ENCODE peak calls at places on chromosome 10, in five cellular contexts. One of them, this sample, is unnamed.

GRCh38 chr10:75210193-75211006 is at the start of gene VDAC2:
- DNase-seq in stimulated activated CD4-positive, alpha-beta T cell treated with anti-CD3 and anti-CD28 coated beads, Interleukin-1b, Interleukin-23, amount 100 ng/mL, for 1 hour: peak; percentile 93
- DNase-seq in brain microvascular endothelial cell: peak; percentile 73
- DNase-seq in effector memory CD8-positive, alpha-beta T cell: peak; percentile 98
- DNase-seq in C1 segment of cervical spinal cord: peak; percentile 77
- DNase-seq in this sample: peak; percentile 96

GRCh38 chr10:95792874-95793285 is 36.9 kb downstream of the ENTPD1 start:
- DNase-seq in stimulated activated CD4-positive, alpha-beta T cell treated with anti-CD3 and anti-CD28 coated beads, Interleukin-1b, Interleukin-23, amount 100 ng/mL, for 1 hour: no peak
- DNase-seq in brain microvascular endothelial cell: peak; percentile 67
- DNase-seq in effector memory CD8-positive, alpha-beta T cell: no peak
- DNase-seq in C1 segment of cervical spinal cord: no peak
- DNase-seq in this sample: no peak

GRCh38 chr10:12588091-12588850 is 238.9 kb downstream of the CAMK1D start:
- DNase-seq in stimulated activated CD4-positive, alpha-beta T cell treated with anti-CD3 and anti-CD28 coated beads, Interleukin-1b, Interleukin-23, amount 100 ng/mL, for 1 hour: no peak
- DNase-seq in brain microvascular endothelial cell: no peak
- DNase-seq in effector memory CD8-positive, alpha-beta T cell: no peak
- DNase-seq in C1 segment of cervical spinal cord: no peak
- DNase-seq in this sample: no peak

GRCh38 chr10:93204494-93205485 is 131.1 kb downstream of the CYP26A1 start:
- DNase-seq in stimulated activated CD4-positive, alpha-beta T cell treated with anti-CD3 and anti-CD28 coated beads, Interleukin-1b, Interleukin-23, amount 100 ng/mL, for 1 hour: no peak
- DNase-seq in brain microvascular endothelial cell: no peak
- DNase-seq in effector memory CD8-positive, alpha-beta T cell: no peak
- DNase-seq in C1 segment of cervical spinal cord: no peak
- DNase-seq in this sample: no peak

GRCh38 chr10:79178614-79179403 is 110.0 kb downstream of the ZMIZ1 start:
- DNase-seq in stimulated activated CD4-positive, alpha-beta T cell treated with anti-CD3 and anti-CD28 coated beads, Interleukin-1b, Interleukin-23, amount 100 ng/mL, for 1 hour: no peak
- DNase-seq in brain microvascular endothelial cell: peak; percentile 77
- DNase-seq in effector memory CD8-positive, alpha-beta T cell: no peak
- DNase-seq in C1 segment of cervical spinal cord: no peak
- DNase-seq in this sample: no peak

GRCh38 chr10:54372164-54372563 is 428.9 kb downstream of the PCDH15 start:
- DNase-seq in stimulated activated CD4-positive, alpha-beta T cell treated with anti-CD3 and anti-CD28 coated beads, Interleukin-1b, Interleukin-23, amount 100 ng/mL, for 1 hour: no peak
- DNase-seq in brain microvascular endothelial cell: no peak
- DNase-seq in effector memory CD8-positive, alpha-beta T cell: no peak
- DNase-seq in C1 segment of cervical spinal cord: no peak
- DNase-seq in this sample: no peak

GRCh38 chr10:35043796-35044344 is 46.3 kb downstream of the CUL2 start:
- DNase-seq in stimulated activated CD4-positive, alpha-beta T cell treated with anti-CD3 and anti-CD28 coated beads, Interleukin-1b, Interleukin-23, amount 100 ng/mL, for 1 hour: no peak
- DNase-seq in brain microvascular endothelial cell: no peak
- DNase-seq in effector memory CD8-positive, alpha-beta T cell: no peak
- DNase-seq in C1 segment of cervical spinal cord: no peak
- DNase-seq in this sample: no peak

GRCh38 chr10:97550336-97551149 is 22.0 kb upstream of the ANKRD2 start:
- DNase-seq in stimulated activated CD4-positive, alpha-beta T cell treated with anti-CD3 and anti-CD28 coated beads, Interleukin-1b, Interleukin-23, amount 100 ng/mL, for 1 hour: no peak
- DNase-seq in brain microvascular endothelial cell: no peak
- DNase-seq in effector memory CD8-positive, alpha-beta T cell: no peak
- DNase-seq in C1 segment of cervical spinal cord: no peak
- DNase-seq in this sample: no peak

GRCh38 chr10:73859441-73860049 is 14.8 kb downstream of the CAMK2G start:
- DNase-seq in stimulated activated CD4-positive, alpha-beta T cell treated with anti-CD3 and anti-CD28 coated beads, Interleukin-1b, Interleukin-23, amount 100 ng/mL, for 1 hour: no peak
- DNase-seq in brain microvascular endothelial cell: peak; percentile 11
- DNase-seq in effector memory CD8-positive, alpha-beta T cell: peak; percentile 39
- DNase-seq in C1 segment of cervical spinal cord: no peak
- DNase-seq in this sample: no peak

GRCh38 chr10:47143072-47143471 is 156.9 kb upstream of the GDF10 start:
- DNase-seq in stimulated activated CD4-positive, alpha-beta T cell treated with anti-CD3 and anti-CD28 coated beads, Interleukin-1b, Interleukin-23, amount 100 ng/mL, for 1 hour: no peak
- DNase-seq in brain microvascular endothelial cell: no peak
- DNase-seq in effector memory CD8-positive, alpha-beta T cell: no peak
- DNase-seq in C1 segment of cervical spinal cord: no peak
- DNase-seq in this sample: no peak

GRCh38 chr10:58299580-58299979 is 30.6 kb downstream of the CISD1 start:
- DNase-seq in stimulated activated CD4-positive, alpha-beta T cell treated with anti-CD3 and anti-CD28 coated beads, Interleukin-1b, Interleukin-23, amount 100 ng/mL, for 1 hour: peak; percentile 29
- DNase-seq in brain microvascular endothelial cell: peak; percentile 48
- DNase-seq in effector memory CD8-positive, alpha-beta T cell: peak; percentile 47
- DNase-seq in C1 segment of cervical spinal cord: no peak
- DNase-seq in this sample: peak; percentile 81

GRCh38 chr10:4372601-4373000 is 453.4 kb upstream of the AKR1E2 start:
- DNase-seq in stimulated activated CD4-positive, alpha-beta T cell treated with anti-CD3 and anti-CD28 coated beads, Interleukin-1b, Interleukin-23, amount 100 ng/mL, for 1 hour: no peak
- DNase-seq in brain microvascular endothelial cell: peak; percentile 95
- DNase-seq in effector memory CD8-positive, alpha-beta T cell: no peak
- DNase-seq in C1 segment of cervical spinal cord: no peak
- DNase-seq in this sample: no peak

GRCh38 chr10:64486149-64486548 is 964.9 kb downstream of the REEP3 start:
- DNase-seq in stimulated activated CD4-positive, alpha-beta T cell treated with anti-CD3 and anti-CD28 coated beads, Interleukin-1b, Interleukin-23, amount 100 ng/mL, for 1 hour: no peak
- DNase-seq in brain microvascular endothelial cell: peak; percentile 52
- DNase-seq in effector memory CD8-positive, alpha-beta T cell: no peak
- DNase-seq in C1 segment of cervical spinal cord: no peak
- DNase-seq in this sample: no peak

GRCh38 chr10:13348216-13349017 is at the start of gene SEPHS1:
- DNase-seq in stimulated activated CD4-positive, alpha-beta T cell treated with anti-CD3 and anti-CD28 coated beads, Interleukin-1b, Interleukin-23, amount 100 ng/mL, for 1 hour: peak; percentile 65
- DNase-seq in brain microvascular endothelial cell: peak; percentile 28
- DNase-seq in effector memory CD8-positive, alpha-beta T cell: peak; percentile 63
- DNase-seq in C1 segment of cervical spinal cord: peak; percentile 44
- DNase-seq in this sample: peak; percentile 88

GRCh38 chr10:13567030-13567429 is 19.7 kb upstream of the PRPF18 start:
- DNase-seq in stimulated activated CD4-positive, alpha-beta T cell treated with anti-CD3 and anti-CD28 coated beads, Interleukin-1b, Interleukin-23, amount 100 ng/mL, for 1 hour: no peak
- DNase-seq in brain microvascular endothelial cell: no peak
- DNase-seq in effector memory CD8-positive, alpha-beta T cell: no peak
- DNase-seq in C1 segment of cervical spinal cord: no peak
- DNase-seq in this sample: no peak

GRCh38 chr10:107032700-107033401 is 131.7 kb downstream of the SORCS1 start:
- DNase-seq in stimulated activated CD4-positive, alpha-beta T cell treated with anti-CD3 and anti-CD28 coated beads, Interleukin-1b, Interleukin-23, amount 100 ng/mL, for 1 hour: no peak
- DNase-seq in brain microvascular endothelial cell: no peak
- DNase-seq in effector memory CD8-positive, alpha-beta T cell: no peak
- DNase-seq in C1 segment of cervical spinal cord: no peak
- DNase-seq in this sample: no peak

GRCh38 chr10:30857803-30858202 is 173.9 kb downstream of the ZNF438 start:
- DNase-seq in stimulated activated CD4-positive, alpha-beta T cell treated with anti-CD3 and anti-CD28 coated beads, Interleukin-1b, Interleukin-23, amount 100 ng/mL, for 1 hour: no peak
- DNase-seq in brain microvascular endothelial cell: no peak
- DNase-seq in effector memory CD8-positive, alpha-beta T cell: no peak
- DNase-seq in C1 segment of cervical spinal cord: no peak
- DNase-seq in this sample: no peak

GRCh38 chr10:77304192-77304591 is 333.4 kb downstream of the KCNMA1 start:
- DNase-seq in stimulated activated CD4-positive, alpha-beta T cell treated with anti-CD3 and anti-CD28 coated beads, Interleukin-1b, Interleukin-23, amount 100 ng/mL, for 1 hour: no peak
- DNase-seq in brain microvascular endothelial cell: no peak
- DNase-seq in effector memory CD8-positive, alpha-beta T cell: no peak
- DNase-seq in C1 segment of cervical spinal cord: no peak
- DNase-seq in this sample: no peak

GRCh38 chr10:22849077-22849810 is 78.6 kb upstream of the ARMC3 start:
- DNase-seq in stimulated activated CD4-positive, alpha-beta T cell treated with anti-CD3 and anti-CD28 coated beads, Interleukin-1b, Interleukin-23, amount 100 ng/mL, for 1 hour: no peak
- DNase-seq in brain microvascular endothelial cell: peak; percentile 22
- DNase-seq in effector memory CD8-positive, alpha-beta T cell: no peak
- DNase-seq in C1 segment of cervical spinal cord: peak; percentile 88
- DNase-seq in this sample: peak; percentile 52

GRCh38 chr10:114825513-114826253 is 4.1 kb downstream of the FHIP2A start:
- DNase-seq in stimulated activated CD4-positive, alpha-beta T cell treated with anti-CD3 and anti-CD28 coated beads, Interleukin-1b, Interleukin-23, amount 100 ng/mL, for 1 hour: no peak
- DNase-seq in brain microvascular endothelial cell: peak; percentile 95
- DNase-seq in effector memory CD8-positive, alpha-beta T cell: no peak
- DNase-seq in C1 segment of cervical spinal cord: no peak
- DNase-seq in this sample: no peak

GRCh38 chr10:4522296-4523000 is 303.6 kb upstream of the AKR1E2 start:
- DNase-seq in stimulated activated CD4-positive, alpha-beta T cell treated with anti-CD3 and anti-CD28 coated beads, Interleukin-1b, Interleukin-23, amount 100 ng/mL, for 1 hour: no peak
- DNase-seq in brain microvascular endothelial cell: no peak
- DNase-seq in effector memory CD8-positive, alpha-beta T cell: no peak
- DNase-seq in C1 segment of cervical spinal cord: no peak
- DNase-seq in this sample: no peak

GRCh38 chr10:72335394-72336258 is 19.1 kb downstream of the DNAJB12 start:
- DNase-seq in stimulated activated CD4-positive, alpha-beta T cell treated with anti-CD3 and anti-CD28 coated beads, Interleukin-1b, Interleukin-23, amount 100 ng/mL, for 1 hour: no peak
- DNase-seq in brain microvascular endothelial cell: peak; percentile 68
- DNase-seq in effector memory CD8-positive, alpha-beta T cell: peak; percentile 60
- DNase-seq in C1 segment of cervical spinal cord: no peak
- DNase-seq in this sample: peak; percentile 57